ENCODE peak calls at places on chromosome 17, in ten cellular contexts. T, B, C, R, K, I, P, W, Q and A are unnamed samples.

GRCh38 chr17:36149296-36149820 is 27.1 kb downstream of the TBC1D3B start:
- DNase-seq in T (peak), B (no peak), C (no peak), R (no peak), K (peak), I (peak), P (no peak), W (no peak), Q (peak), A (no peak)

GRCh38 chr17:64017381-64017980 is 3.0 kb downstream of the ICAM2 start:
- DNase-seq in T (no peak), B (no peak), C (no peak), R (no peak), K (no peak), I (no peak), P (no peak), W (no peak), Q (no peak), A (no peak)

GRCh38 chr17:45893725-45894021 is 681 bp upstream of the MAPT start:
- DNase-seq in T (no peak), B (no peak), C (no peak), R (no peak), K (no peak), I (no peak), P (no peak), W (no peak), Q (no peak), A (no peak)

GRCh38 chr17:49588726-49589555 is 13.3 kb downstream of the NXPH3 start:
- DNase-seq in T (no peak), B (no peak), C (no peak), R (no peak), K (no peak), I (no peak), P (no peak), W (no peak), Q (peak), A (no peak)

GRCh38 chr17:31467502-31468256 is 76.2 kb downstream of the RAB11FIP4 start:
- DNase-seq in T (peak), B (no peak), C (no peak), R (no peak), K (no peak), I (no peak), P (no peak), W (no peak), Q (no peak), A (no peak)

GRCh38 chr17:78494961-78495330 is 82.2 kb downstream of the DNAH17 start:
- DNase-seq in T (no peak), B (no peak), C (no peak), R (no peak), K (no peak), I (no peak), P (no peak), W (no peak), Q (no peak), A (no peak)

GRCh38 chr17:29590261-29590978 is 972 bp upstream of the GIT1 start:
- DNase-seq in T (peak), B (no peak), C (no peak), R (no peak), K (no peak), I (no peak), P (no peak), W (peak), Q (peak), A (no peak)

GRCh38 chr17:81241648-81242420 is 2.7 kb downstream of the NDUFAF8 start:
- DNase-seq in T (no peak), B (peak), C (no peak), R (peak), K (peak), I (no peak), P (peak), W (peak), Q (peak), A (peak)

GRCh38 chr17:77769215-77769614 is 189.3 kb upstream of the TNRC6C start:
- DNase-seq in T (no peak), B (no peak), C (peak), R (no peak), K (no peak), I (no peak), P (no peak), W (no peak), Q (peak), A (no peak)

GRCh38 chr17:29862951-29863350 is 67.1 kb downstream of the SSH2 start:
- DNase-seq in T (no peak), B (no peak), C (no peak), R (no peak), K (no peak), I (no peak), P (no peak), W (no peak), Q (no peak), A (no peak)

GRCh38 chr17:41684050-41684449 is 4.6 kb upstream of the EIF1 start:
- DNase-seq in T (no peak), B (no peak), C (no peak), R (no peak), K (no peak), I (no peak), P (no peak), W (no peak), Q (no peak), A (no peak)

GRCh38 chr17:59668816-59669215 is 38.4 kb downstream of the PTRH2 start:
- DNase-seq in T (no peak), B (no peak), C (no peak), R (no peak), K (peak), I (peak), P (no peak), W (peak), Q (peak), A (no peak)

GRCh38 chr17:64608571-64608981 is 53.5 kb downstream of the SMURF2 start:
- DNase-seq in T (no peak), B (no peak), C (no peak), R (no peak), K (no peak), I (no peak), P (no peak), W (no peak), Q (peak), A (no peak)

GRCh38 chr17:63445571-63446217 is 412 bp downstream of the CYB561 start:
- DNase-seq in T (peak), B (no peak), C (peak), R (peak), K (no peak), I (no peak), P (no peak), W (no peak), Q (peak), A (no peak)

GRCh38 chr17:4968916-4969550 is 1.4 kb upstream of the SPAG7 start:
- DNase-seq in T (no peak), B (no peak), C (no peak), R (no peak), K (peak), I (peak), P (no peak), W (no peak), Q (peak), A (no peak)

GRCh38 chr17:57276621-57277020 is 20.3 kb downstream of the MSI2 start:
- DNase-seq in T (no peak), B (no peak), C (no peak), R (no peak), K (no peak), I (no peak), P (no peak), W (no peak), Q (no peak), A (no peak)

GRCh38 chr17:3448059-3448630 is 14.5 kb upstream of the OR1E2 start:
- DNase-seq in T (no peak), B (no peak), C (no peak), R (no peak), K (no peak), I (no peak), P (no peak), W (no peak), Q (no peak), A (no peak)

GRCh38 chr17:37610971-37611370 is 1.8 kb upstream of the SYNRG start:
- DNase-seq in T (no peak), B (no peak), C (no peak), R (no peak), K (no peak), I (no peak), P (no peak), W (no peak), Q (no peak), A (no peak)

GRCh38 chr17:74101527-74101926 is 102.0 kb upstream of the RPL38 start:
- DNase-seq in T (no peak), B (no peak), C (no peak), R (no peak), K (no peak), I (no peak), P (no peak), W (no peak), Q (no peak), A (no peak)

GRCh38 chr17:74430706-74431567 is 951 bp upstream of the GPRC5C start:
- DNase-seq in T (peak), B (no peak), C (no peak), R (no peak), K (peak), I (peak), P (peak), W (peak), Q (peak), A (no peak)

GRCh38 chr17:38333635-38334295 is 10.0 kb downstream of the GPR179 start:
- DNase-seq in T (no peak), B (peak), C (no peak), R (peak), K (peak), I (no peak), P (peak), W (peak), Q (no peak), A (peak)

GRCh38 chr17:36546418-36547093 is 1.8 kb downstream of the GGNBP2 start:
- DNase-seq in T (no peak), B (no peak), C (no peak), R (no peak), K (no peak), I (no peak), P (no peak), W (no peak), Q (no peak), A (no peak)

GRCh38 chr17:31252741-31253140 is 44.3 kb downstream of the OMG start:
- DNase-seq in T (no peak), B (no peak), C (no peak), R (no peak), K (no peak), I (no peak), P (no peak), W (no peak), Q (no peak), A (no peak)

GRCh38 chr17:81556175-81556691 is 4.1 kb upstream of the FAAP100 start:
- DNase-seq in T (no peak), B (no peak), C (no peak), R (no peak), K (peak), I (no peak), P (no peak), W (no peak), Q (peak), A (no peak)

GRCh38 chr17:80894726-80895125 is 96.9 kb upstream of the CHMP6 start:
- DNase-seq in T (no peak), B (no peak), C (no peak), R (no peak), K (no peak), I (no peak), P (no peak), W (no peak), Q (no peak), A (no peak)

GRCh38 chr17:76391200-76391715 is 6.8 kb downstream of the SPHK1 start:
- DNase-seq in T (no peak), B (no peak), C (no peak), R (no peak), K (no peak), I (no peak), P (no peak), W (no peak), Q (no peak), A (no peak)

GRCh38 chr17:77329741-77330531 is 189.2 kb downstream of the SEC14L1 start:
- DNase-seq in T (peak), B (no peak), C (no peak), R (no peak), K (no peak), I (no peak), P (no peak), W (no peak), Q (no peak), A (no peak)

GRCh38 chr17:79579074-79579800 is 31.6 kb downstream of the RBFOX3 start:
- DNase-seq in T (no peak), B (no peak), C (no peak), R (no peak), K (no peak), I (no peak), P (no peak), W (no peak), Q (no peak), A (no peak)

GRCh38 chr17:62760059-62760887 is 47.8 kb downstream of the MARCHF10 start:
- DNase-seq in T (no peak), B (no peak), C (no peak), R (no peak), K (no peak), I (no peak), P (no peak), W (no peak), Q (peak), A (no peak)

GRCh38 chr17:71329310-71330098 is 791.3 kb upstream of the SOX9 start:
- DNase-seq in T (no peak), B (no peak), C (no peak), R (no peak), K (no peak), I (no peak), P (no peak), W (no peak), Q (peak), A (no peak)

GRCh38 chr17:63436523-63437110 is 9.5 kb downstream of the CYB561 start:
- DNase-seq in T (no peak), B (no peak), C (no peak), R (no peak), K (no peak), I (no peak), P (no peak), W (no peak), Q (no peak), A (no peak)